ENCODE peak calls at places on chromosomes 13 and 19, in four cellular contexts. Q is AG04449, X is astrocyte of the spinal cord, P is SJCRH30. T is an unnamed sample.

GRCh38 chr19:9671654-9672053 is 3.2 kb downstream of the ZNF562 start:
- DNase-seq in Q (no peak), X (no peak), P (no peak), T (no peak)

GRCh38 chr13:85379433-85379832 is 419.8 kb downstream of the SLITRK6 start:
- DNase-seq in Q (no peak), X (no peak), P (no peak), T (no peak)

GRCh38 chr19:45645631-45646344 is 6.6 kb upstream of the EML2 start:
- DNase-seq in Q (no peak), X (peak; percentile 89), P (peak; percentile 96), T (peak; percentile 72)

GRCh38 chr13:67383358-67383757 is 153.2 kb upstream of the PCDH9 start:
- DNase-seq in Q (no peak), X (no peak), P (peak; percentile 24), T (peak; percentile 32)

GRCh38 chr19:11091343-11092153 is 2.3 kb downstream of the LDLR start:
- DNase-seq in Q (peak; percentile 63), X (peak; percentile 94), P (no peak), T (peak; percentile 53)

GRCh38 chr13:68368922-68369321 is 1138.8 kb upstream of the PCDH9 start:
- DNase-seq in Q (no peak), X (no peak), P (no peak), T (no peak)

GRCh38 chr19:3115411-3115810 is 20.4 kb upstream of the GNA15 start:
- DNase-seq in Q (no peak), X (no peak), P (no peak), T (no peak)

GRCh38 chr19:16569609-16570320 is 2.5 kb downstream of the SLC35E1 start:
- DNase-seq in Q (no peak), X (no peak), P (no peak), T (no peak)

GRCh38 chr13:110064022-110064421 is 242.9 kb downstream of the COL4A1 start:
- DNase-seq in Q (no peak), X (no peak), P (no peak), T (no peak)

GRCh38 chr13:111503905-111504695 is 183.7 kb downstream of the TEX29 start:
- DNase-seq in Q (no peak), X (no peak), P (no peak), T (no peak)

GRCh38 chr19:13262450-13262849 is 112.2 kb downstream of the IER2 start:
- DNase-seq in Q (no peak), X (peak; percentile 60), P (peak; percentile 77), T (peak; percentile 9)

GRCh38 chr19:17259118-17259780 is 5.3 kb downstream of the USHBP1 start:
- DNase-seq in Q (no peak), X (peak; percentile 30), P (peak; percentile 46), T (no peak)

GRCh38 chr19:46579286-46579944 is 21.7 kb upstream of the CALM3 start:
- DNase-seq in Q (no peak), X (no peak), P (peak; percentile 56), T (no peak)

GRCh38 chr13:73090116-73090811 is 31.5 kb downstream of the KLF5 start:
- DNase-seq in Q (peak; percentile 19), X (peak; percentile 83), P (peak; percentile 48), T (peak; percentile 36)

GRCh38 chr19:14686411-14686810 is 3.4 kb upstream of the ZNF333 start:
- DNase-seq in Q (no peak), X (peak; percentile 13), P (peak; percentile 46), T (no peak)

GRCh38 chr19:18503971-18504885 is 17.6 kb downstream of the ELL start:
- DNase-seq in Q (no peak), X (no peak), P (peak; percentile 71), T (no peak)

GRCh38 chr19:40776364-40776763 is 1.0 kb downstream of the MIA start:
- DNase-seq in Q (no peak), X (no peak), P (no peak), T (no peak)
- H3K4me3 ChIP-seq in Q (no peak overlapping the region), X (no peak overlapping the region), P (no peak overlapping the region), T (no peak overlapping the region)

GRCh38 chr13:26482451-26483197 is 74.9 kb upstream of the WASF3 start:
- DNase-seq in Q (no peak), X (peak; percentile 76), P (peak; percentile 95), T (no peak)
- H3K4me3 ChIP-seq in Q (no peak overlapping the region), X (no peak overlapping the region), P (peak overlapping the region; percentile 48), T (no peak overlapping the region)

DNA sequence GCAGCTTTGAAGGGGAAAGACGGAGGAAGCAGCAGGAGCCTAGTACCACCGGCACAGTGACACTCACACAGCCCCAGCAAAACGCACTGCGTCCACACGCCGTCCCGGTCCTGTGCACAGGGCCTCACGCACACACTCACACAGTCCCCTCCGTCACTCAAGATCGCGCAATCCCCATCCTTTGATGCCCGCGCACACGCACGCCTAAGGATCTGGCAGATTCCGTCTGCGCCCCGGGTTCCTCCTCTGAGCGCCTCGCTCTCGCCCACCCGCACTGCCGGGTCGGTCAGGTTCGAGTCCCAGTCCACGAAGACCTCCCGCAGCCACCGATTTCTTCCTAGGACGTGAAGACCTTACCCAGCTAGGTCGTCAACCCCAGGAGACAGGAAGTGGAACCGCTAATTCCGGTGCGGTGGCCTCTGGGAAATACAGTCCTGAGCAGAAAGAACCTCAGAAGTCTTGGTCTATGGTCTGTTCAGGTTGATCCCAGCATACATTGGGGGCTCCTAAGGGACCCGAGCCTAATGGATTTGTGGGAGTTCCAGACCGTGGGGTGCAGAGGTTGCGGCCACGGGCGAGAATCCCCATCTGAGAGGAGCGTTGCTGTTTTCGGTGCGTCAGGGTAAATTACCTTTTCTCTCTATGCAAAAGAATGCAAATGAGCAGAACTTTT is at the start of gene ZNF780B:
- DNase-seq in Q (no peak), X (peak; percentile 56), P (peak; percentile 92), T (peak; percentile 9)
- H3K4me3 ChIP-seq in Q (peak within 1 kb of the TSS; percentile 91), X (peak within 1 kb of the TSS; percentile 92), P (peak within 1 kb of the TSS; percentile 74), T (peak within 1 kb of the TSS; percentile 84)

GRCh38 chr19:42068756-42069571 is 1.0 kb downstream of the GRIK5 start:
- DNase-seq in Q (no peak), X (no peak), P (peak; percentile 48), T (no peak)
- H3K4me3 ChIP-seq in Q (no peak overlapping the region), X (no peak overlapping the region), P (peak overlapping the region; percentile 61), T (no peak overlapping the region)

GRCh38 chr19:51702754-51703654 is 9.9 kb downstream of the SPACA6 start:
- DNase-seq in Q (no peak), X (no peak), P (no peak), T (no peak)
- H3K4me3 ChIP-seq in Q (no peak overlapping the region), X (no peak overlapping the region), P (no peak overlapping the region), T (no peak overlapping the region)

GRCh38 chr13:20129076-20129475 is 31.8 kb downstream of the GJA3 start:
- DNase-seq in Q (no peak), X (no peak), P (no peak), T (no peak)
- H3K4me3 ChIP-seq in Q (no peak overlapping the region), X (no peak overlapping the region), P (no peak overlapping the region), T (no peak overlapping the region)

T was measured in skeletal muscle cell.